ENCODE peak calls at places on chromosomes 16 and 17, in five cellular contexts. One of them, this sample, is unnamed.

GRCh38 chr17:80529104-80529903 is 15.3 kb upstream of the RPTOR start:
- DNase-seq in H1: no peak
- DNase-seq in suprapubic skin: no peak
- DNase-seq in sigmoid colon: no peak
- DNase-seq in stomach: no peak
- DNase-seq in this sample: no peak

GRCh38 chr16:82061861-82062525 is 26.9 kb downstream of the HSD17B2 start:
- DNase-seq in H1: no peak
- DNase-seq in suprapubic skin: peak; percentile 23
- DNase-seq in sigmoid colon: no peak
- DNase-seq in stomach: no peak
- DNase-seq in this sample: no peak

GRCh38 chr16:30120340-30121105 is 2.5 kb downstream of the MAPK3 start:
- DNase-seq in H1: no peak
- DNase-seq in suprapubic skin: no peak
- DNase-seq in sigmoid colon: no peak
- DNase-seq in stomach: no peak
- DNase-seq in this sample: no peak

GRCh38 chr16:83312015-83312734 is 495.6 kb upstream of the HSBP1 start:
- DNase-seq in H1: no peak
- DNase-seq in suprapubic skin: no peak
- DNase-seq in sigmoid colon: no peak
- DNase-seq in stomach: no peak
- DNase-seq in this sample: no peak

GRCh38 chr16:73717266-73718057 is 579.2 kb upstream of the PSMD7 start:
- DNase-seq in H1: no peak
- DNase-seq in suprapubic skin: no peak
- DNase-seq in sigmoid colon: no peak
- DNase-seq in stomach: no peak
- DNase-seq in this sample: peak; percentile 66

GRCh38 chr17:7478276-7479138 is 924 bp downstream of the ZBTB4 start:
- DNase-seq in H1: no peak
- DNase-seq in suprapubic skin: no peak
- DNase-seq in sigmoid colon: peak; percentile 86
- DNase-seq in stomach: peak; percentile 55
- DNase-seq in this sample: no peak

GRCh38 chr16:30033270-30033669 is 2.2 kb upstream of the TLCD3B start:
- DNase-seq in H1: no peak
- DNase-seq in suprapubic skin: no peak
- DNase-seq in sigmoid colon: no peak
- DNase-seq in stomach: no peak
- DNase-seq in this sample: no peak

GRCh38 chr16:70703041-70703834 is 17.4 kb upstream of the MTSS2 start:
- DNase-seq in H1: no peak
- DNase-seq in suprapubic skin: no peak
- DNase-seq in sigmoid colon: peak; percentile 94
- DNase-seq in stomach: no peak
- DNase-seq in this sample: no peak

GRCh38 chr17:40541873-40542561 is 23.3 kb downstream of the CCR7 start:
- DNase-seq in H1: no peak
- DNase-seq in suprapubic skin: no peak
- DNase-seq in sigmoid colon: no peak
- DNase-seq in stomach: no peak
- DNase-seq in this sample: peak; percentile 96

GRCh38 chr16:55701442-55702319 is 45.9 kb downstream of the SLC6A2 start:
- DNase-seq in H1: no peak
- DNase-seq in suprapubic skin: no peak
- DNase-seq in sigmoid colon: peak; percentile 73
- DNase-seq in stomach: peak; percentile 76
- DNase-seq in this sample: no peak

GRCh38 chr17:63126607-63127006 is 160.6 kb downstream of the TANC2 start:
- DNase-seq in H1: no peak
- DNase-seq in suprapubic skin: no peak
- DNase-seq in sigmoid colon: no peak
- DNase-seq in stomach: no peak
- DNase-seq in this sample: no peak

GRCh38 chr17:41475421-41475820 is 5.5 kb downstream of the KRT35 start:
- DNase-seq in H1: no peak
- DNase-seq in suprapubic skin: no peak
- DNase-seq in sigmoid colon: no peak
- DNase-seq in stomach: no peak
- DNase-seq in this sample: no peak

GRCh38 chr17:19718041-19718612 is 1.7 kb upstream of the SLC47A2 start:
- DNase-seq in H1: no peak
- DNase-seq in suprapubic skin: no peak
- DNase-seq in sigmoid colon: no peak
- DNase-seq in stomach: no peak
- DNase-seq in this sample: no peak

GRCh38 chr16:1639282-1639681 is 27.1 kb downstream of the CRAMP1 start:
- DNase-seq in H1: no peak
- DNase-seq in suprapubic skin: no peak
- DNase-seq in sigmoid colon: no peak
- DNase-seq in stomach: no peak
- DNase-seq in this sample: no peak

GRCh38 chr17:49555495-49556018 is 20.1 kb upstream of the NXPH3 start:
- DNase-seq in H1: no peak
- DNase-seq in suprapubic skin: peak; percentile 75
- DNase-seq in sigmoid colon: no peak
- DNase-seq in stomach: peak; percentile 20
- DNase-seq in this sample: no peak

GRCh38 chr17:73401911-73402310 is 90.1 kb upstream of the CDC42EP4 start:
- DNase-seq in H1: no peak
- DNase-seq in suprapubic skin: no peak
- DNase-seq in sigmoid colon: no peak
- DNase-seq in stomach: no peak
- DNase-seq in this sample: no peak

GRCh38 chr17:45371414-45372324 is 54.8 kb upstream of the MAP3K14 start:
- DNase-seq in H1: peak; percentile 84
- DNase-seq in suprapubic skin: peak; percentile 89
- DNase-seq in sigmoid colon: peak; percentile 90
- DNase-seq in stomach: peak; percentile 84
- DNase-seq in this sample: peak; percentile 92

GRCh38 chr16:59573528-59574271 is 839.6 kb upstream of the GOT2 start:
- DNase-seq in H1: no peak
- DNase-seq in suprapubic skin: no peak
- DNase-seq in sigmoid colon: no peak
- DNase-seq in stomach: no peak
- DNase-seq in this sample: no peak

GRCh38 chr16:82322177-82322576 is 152.2 kb upstream of the MPHOSPH6 start:
- DNase-seq in H1: no peak
- DNase-seq in suprapubic skin: no peak
- DNase-seq in sigmoid colon: no peak
- DNase-seq in stomach: no peak
- DNase-seq in this sample: no peak

GRCh38 chr16:11386791-11387546 is 41.7 kb downstream of the RMI2 start:
- DNase-seq in H1: peak; percentile 41
- DNase-seq in suprapubic skin: no peak
- DNase-seq in sigmoid colon: no peak
- DNase-seq in stomach: peak; percentile 57
- DNase-seq in this sample: no peak

GRCh38 chr16:85334718-85335583 is 222.7 kb upstream of the CIBAR2 start:
- DNase-seq in H1: no peak
- DNase-seq in suprapubic skin: no peak
- DNase-seq in sigmoid colon: no peak
- DNase-seq in stomach: peak; percentile 91
- DNase-seq in this sample: no peak

GRCh38 chr17:37067555-37068111 is 118.9 kb downstream of the AATF start:
- DNase-seq in H1: no peak
- DNase-seq in suprapubic skin: no peak
- DNase-seq in sigmoid colon: peak; percentile 69
- DNase-seq in stomach: peak; percentile 93
- DNase-seq in this sample: no peak

GRCh38 chr17:34892864-34893263 is 68.4 kb downstream of the CCT6B start:
- DNase-seq in H1: peak; percentile 21
- DNase-seq in suprapubic skin: no peak
- DNase-seq in sigmoid colon: no peak
- DNase-seq in stomach: no peak
- DNase-seq in this sample: no peak

GRCh38 chr16:86039606-86040005 is 140.6 kb downstream of the IRF8 start:
- DNase-seq in H1: no peak
- DNase-seq in suprapubic skin: no peak
- DNase-seq in sigmoid colon: peak; percentile 37
- DNase-seq in stomach: no peak
- DNase-seq in this sample: no peak

GRCh38 chr17:35898283-35899070 is 18.3 kb upstream of the CCL5 start:
- DNase-seq in H1: no peak
- DNase-seq in suprapubic skin: no peak
- DNase-seq in sigmoid colon: no peak
- DNase-seq in stomach: peak; percentile 88
- DNase-seq in this sample: no peak

GRCh38 chr17:7177210-7177953 is 1.8 kb downstream of the ASGR1 start:
- DNase-seq in H1: no peak
- DNase-seq in suprapubic skin: no peak
- DNase-seq in sigmoid colon: peak; percentile 82
- DNase-seq in stomach: peak; percentile 70
- DNase-seq in this sample: no peak

GRCh38 chr17:10870651-10871050 is 32.8 kb upstream of the PIRT start:
- DNase-seq in H1: no peak
- DNase-seq in suprapubic skin: no peak
- DNase-seq in sigmoid colon: no peak
- DNase-seq in stomach: no peak
- DNase-seq in this sample: no peak

GRCh38 chr16:11794447-11794846 is 2.6 kb downstream of the ZC3H7A start:
- DNase-seq in H1: no peak
- DNase-seq in suprapubic skin: no peak
- DNase-seq in sigmoid colon: no peak
- DNase-seq in stomach: no peak
- DNase-seq in this sample: no peak

GRCh38 chr16:84407588-84408313 is 39.4 kb downstream of the ATP2C2 start:
- DNase-seq in H1: no peak
- DNase-seq in suprapubic skin: no peak
- DNase-seq in sigmoid colon: no peak
- DNase-seq in stomach: no peak
- DNase-seq in this sample: no peak

GRCh38 chr16:49556252-49557069 is 182.9 kb downstream of the C16orf78 start:
- DNase-seq in H1: no peak
- DNase-seq in suprapubic skin: no peak
- DNase-seq in sigmoid colon: no peak
- DNase-seq in stomach: no peak
- DNase-seq in this sample: no peak

GRCh38 chr16:70529051-70529777 is 5.6 kb downstream of the SF3B3 start:
- DNase-seq in H1: no peak
- DNase-seq in suprapubic skin: no peak
- DNase-seq in sigmoid colon: no peak
- DNase-seq in stomach: no peak
- DNase-seq in this sample: no peak

GRCh38 chr17:80931421-80932265 is 60.0 kb upstream of the CHMP6 start:
- DNase-seq in H1: peak; percentile 34
- DNase-seq in suprapubic skin: no peak
- DNase-seq in sigmoid colon: no peak
- DNase-seq in stomach: no peak
- DNase-seq in this sample: no peak

GRCh38 chr16:68490829-68491575 is 42.7 kb upstream of the SMPD3 start:
- DNase-seq in H1: no peak
- DNase-seq in suprapubic skin: no peak
- DNase-seq in sigmoid colon: no peak
- DNase-seq in stomach: peak; percentile 90
- DNase-seq in this sample: no peak
- TF ChIP-seq EP300 in H1: no peak
- TF ChIP-seq EP300 in suprapubic skin: no peak
- TF ChIP-seq EP300 in sigmoid colon: no peak
- TF ChIP-seq EP300 in stomach: no peak
- TF ChIP-seq EP300 in this sample: no peak

GRCh38 chr17:60601443-60602384 is 1.7 kb downstream of the PPM1D start:
- DNase-seq in H1: no peak
- DNase-seq in suprapubic skin: no peak
- DNase-seq in sigmoid colon: peak; percentile 73
- DNase-seq in stomach: peak; percentile 53
- DNase-seq in this sample: no peak

GRCh38 chr17:60602385-60602742 is 2.4 kb downstream of the PPM1D start:
- DNase-seq in H1: no peak
- DNase-seq in suprapubic skin: no peak
- DNase-seq in sigmoid colon: no peak
- DNase-seq in stomach: no peak
- DNase-seq in this sample: no peak

GRCh38 chr17:60599220-60599619 is 773 bp upstream of the PPM1D start:
- DNase-seq in H1: no peak
- DNase-seq in suprapubic skin: no peak
- DNase-seq in sigmoid colon: no peak
- DNase-seq in stomach: no peak
- DNase-seq in this sample: no peak

GRCh38 chr17:60599620-60600489 is at the start of gene PPM1D:
- DNase-seq in H1: peak; percentile 94
- DNase-seq in suprapubic skin: peak; percentile 99
- DNase-seq in sigmoid colon: peak; percentile 100
- DNase-seq in stomach: peak; percentile 100
- DNase-seq in this sample: peak; percentile 99

DNA sequence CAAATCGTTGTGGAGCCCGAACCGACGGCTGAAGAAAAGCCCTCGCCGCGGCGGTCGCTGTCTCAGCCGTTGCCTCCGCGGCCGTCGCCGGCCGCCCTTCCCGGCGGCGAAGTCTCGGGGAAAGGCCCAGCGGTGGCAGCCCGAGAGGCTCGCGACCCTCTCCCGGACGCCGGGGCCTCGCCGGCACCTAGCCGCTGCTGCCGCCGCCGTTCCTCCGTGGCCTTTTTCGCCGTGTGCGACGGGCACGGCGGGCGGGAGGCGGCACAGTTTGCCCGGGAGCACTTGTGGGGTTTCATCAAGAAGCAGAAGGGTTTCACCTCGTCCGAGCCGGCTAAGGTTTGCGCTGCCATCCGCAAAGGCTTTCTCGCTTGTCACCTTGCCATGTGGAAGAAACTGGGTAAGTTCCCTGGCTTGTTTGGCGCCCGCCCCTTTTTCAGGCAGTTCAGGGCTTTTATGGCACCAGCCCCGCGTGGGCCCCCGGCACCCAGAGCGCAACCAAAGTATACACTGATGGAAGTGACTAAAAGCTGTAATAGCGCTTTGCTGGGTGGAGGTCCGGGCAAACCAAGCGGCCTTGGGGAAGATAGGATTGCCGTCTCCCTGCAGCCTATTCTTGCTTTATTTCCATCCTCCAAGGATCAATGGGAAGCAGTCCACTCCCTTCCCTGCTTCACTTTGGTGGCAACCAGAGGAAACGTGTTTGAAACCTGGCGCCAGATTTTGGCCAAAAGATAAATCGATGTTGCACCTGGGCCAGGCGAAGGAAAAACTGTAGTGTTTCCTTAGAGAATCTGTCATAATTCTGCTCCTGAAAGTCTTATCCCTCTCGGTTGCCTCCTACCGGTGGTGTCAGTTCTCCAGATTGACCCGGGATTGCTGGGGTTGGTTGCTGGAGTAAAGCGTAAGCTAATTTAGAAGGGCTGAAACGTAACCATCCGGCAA is 768 bp downstream of the PPM1D start:
- DNase-seq in H1: no peak
- DNase-seq in suprapubic skin: peak; percentile 88
- DNase-seq in sigmoid colon: peak; percentile 87
- DNase-seq in stomach: peak; percentile 80
- DNase-seq in this sample: peak; percentile 93
- H3K4me1 ChIP-seq in H1: no peaks in the 10 kb centered on the region
- H3K4me1 ChIP-seq in suprapubic skin: peaks cover 35% of the 10 kb centered on the region
- H3K4me1 ChIP-seq in sigmoid colon: peaks cover 40% of the 10 kb centered on the region
- H3K4me1 ChIP-seq in stomach: peaks cover 13% of the 10 kb centered on the region
- H3K4me1 ChIP-seq in this sample: peaks cover 50% of the 10 kb centered on the region

GRCh38 chr17:78204387-78205123 is 9.5 kb upstream of the BIRC5 start:
- DNase-seq in H1: no peak
- DNase-seq in suprapubic skin: no peak
- DNase-seq in sigmoid colon: no peak
- DNase-seq in stomach: no peak
- DNase-seq in this sample: no peak
- TF ChIP-seq POLR2AphosphoS5 in H1: no peak
- TF ChIP-seq POLR2AphosphoS5 in suprapubic skin: no peak
- TF ChIP-seq POLR2AphosphoS5 in sigmoid colon: no peak
- TF ChIP-seq POLR2AphosphoS5 in stomach: no peak
- TF ChIP-seq POLR2AphosphoS5 in this sample: no peak

GRCh38 chr17:55246583-55246982 is 18.2 kb upstream of the HLF start:
- DNase-seq in H1: no peak
- DNase-seq in suprapubic skin: no peak
- DNase-seq in sigmoid colon: no peak
- DNase-seq in stomach: no peak
- DNase-seq in this sample: no peak
- TF ChIP-seq EP300 in H1: no peak
- TF ChIP-seq EP300 in suprapubic skin: no peak
- TF ChIP-seq EP300 in sigmoid colon: no peak
- TF ChIP-seq EP300 in stomach: no peak
- TF ChIP-seq EP300 in this sample: no peak